ENCODE peak calls at places on chromosomes 13 and 19, in five cellular contexts. One of them, this sample, is unnamed.

GRCh38 chr13:100660761-100661160 is 13.8 kb downstream of the TMTC4 start:
- DNase-seq in uterus: no peak
- DNase-seq in CD4-positive, alpha-beta memory T cell: no peak
- DNase-seq in naive thymus-derived CD4-positive, alpha-beta T cell: no peak
- DNase-seq in RWPE2: no peak
- DNase-seq in this sample: no peak

GRCh38 chr13:50650936-50651638 is 192.4 kb downstream of the DLEU7 start:
- DNase-seq in uterus: no peak
- DNase-seq in CD4-positive, alpha-beta memory T cell: no peak
- DNase-seq in naive thymus-derived CD4-positive, alpha-beta T cell: no peak
- DNase-seq in RWPE2: no peak
- DNase-seq in this sample: peak

GRCh38 chr19:52669586-52669985 is 31.4 kb upstream of the ZNF83 start:
- DNase-seq in uterus: no peak
- DNase-seq in CD4-positive, alpha-beta memory T cell: no peak
- DNase-seq in naive thymus-derived CD4-positive, alpha-beta T cell: no peak
- DNase-seq in RWPE2: no peak
- DNase-seq in this sample: no peak

GRCh38 chr13:66829803-66830202 is 400.3 kb downstream of the PCDH9 start:
- DNase-seq in uterus: no peak
- DNase-seq in CD4-positive, alpha-beta memory T cell: no peak
- DNase-seq in naive thymus-derived CD4-positive, alpha-beta T cell: no peak
- DNase-seq in RWPE2: no peak
- DNase-seq in this sample: no peak

GRCh38 chr13:77565635-77566034 is 30.1 kb downstream of the SCEL start:
- DNase-seq in uterus: no peak
- DNase-seq in CD4-positive, alpha-beta memory T cell: peak
- DNase-seq in naive thymus-derived CD4-positive, alpha-beta T cell: no peak
- DNase-seq in RWPE2: no peak
- DNase-seq in this sample: peak

GRCh38 chr13:100825551-100825950 is 151.0 kb upstream of the TMTC4 start:
- DNase-seq in uterus: no peak
- DNase-seq in CD4-positive, alpha-beta memory T cell: no peak
- DNase-seq in naive thymus-derived CD4-positive, alpha-beta T cell: no peak
- DNase-seq in RWPE2: no peak
- DNase-seq in this sample: no peak

GRCh38 chr19:28184997-28185396 is 1028.0 kb downstream of the UQCRFS1 start:
- DNase-seq in uterus: no peak
- DNase-seq in CD4-positive, alpha-beta memory T cell: no peak
- DNase-seq in naive thymus-derived CD4-positive, alpha-beta T cell: no peak
- DNase-seq in RWPE2: no peak
- DNase-seq in this sample: no peak

GRCh38 chr19:3831601-3832000 is 37.2 kb downstream of the ZFR2 start:
- DNase-seq in uterus: no peak
- DNase-seq in CD4-positive, alpha-beta memory T cell: no peak
- DNase-seq in naive thymus-derived CD4-positive, alpha-beta T cell: no peak
- DNase-seq in RWPE2: no peak
- DNase-seq in this sample: no peak

GRCh38 chr13:81089758-81090157 is 748.8 kb upstream of the SPRY2 start:
- DNase-seq in uterus: no peak
- DNase-seq in CD4-positive, alpha-beta memory T cell: no peak
- DNase-seq in naive thymus-derived CD4-positive, alpha-beta T cell: no peak
- DNase-seq in RWPE2: no peak
- DNase-seq in this sample: no peak

GRCh38 chr19:7806234-7806633 is 23.8 kb upstream of the EVI5L start:
- DNase-seq in uterus: no peak
- DNase-seq in CD4-positive, alpha-beta memory T cell: no peak
- DNase-seq in naive thymus-derived CD4-positive, alpha-beta T cell: no peak
- DNase-seq in RWPE2: no peak
- DNase-seq in this sample: no peak

GRCh38 chr13:59493436-59493965 is 670.2 kb downstream of the DIAPH3 start:
- DNase-seq in uterus: no peak
- DNase-seq in CD4-positive, alpha-beta memory T cell: no peak
- DNase-seq in naive thymus-derived CD4-positive, alpha-beta T cell: no peak
- DNase-seq in RWPE2: no peak
- DNase-seq in this sample: peak

GRCh38 chr19:35268546-35269424 is at the start of gene USF2:
- DNase-seq in uterus: peak
- DNase-seq in CD4-positive, alpha-beta memory T cell: peak
- DNase-seq in naive thymus-derived CD4-positive, alpha-beta T cell: peak
- DNase-seq in RWPE2: peak
- DNase-seq in this sample: peak

GRCh38 chr19:15584095-15584494 is 30.9 kb upstream of the CYP4F8 start:
- DNase-seq in uterus: no peak
- DNase-seq in CD4-positive, alpha-beta memory T cell: no peak
- DNase-seq in naive thymus-derived CD4-positive, alpha-beta T cell: no peak
- DNase-seq in RWPE2: no peak
- DNase-seq in this sample: no peak

GRCh38 chr19:35738887-35739229 is 3.4 kb downstream of the IGFLR1 start:
- DNase-seq in uterus: no peak
- DNase-seq in CD4-positive, alpha-beta memory T cell: no peak
- DNase-seq in naive thymus-derived CD4-positive, alpha-beta T cell: no peak
- DNase-seq in RWPE2: no peak
- DNase-seq in this sample: no peak

GRCh38 chr13:26095338-26095737 is 43.5 kb upstream of the SHISA2 start:
- DNase-seq in uterus: no peak
- DNase-seq in CD4-positive, alpha-beta memory T cell: no peak
- DNase-seq in naive thymus-derived CD4-positive, alpha-beta T cell: no peak
- DNase-seq in RWPE2: no peak
- DNase-seq in this sample: no peak

GRCh38 chr19:10727599-10728250 is 9.8 kb downstream of the DNM2 start:
- DNase-seq in uterus: no peak
- DNase-seq in CD4-positive, alpha-beta memory T cell: no peak
- DNase-seq in naive thymus-derived CD4-positive, alpha-beta T cell: no peak
- DNase-seq in RWPE2: no peak
- DNase-seq in this sample: no peak

GRCh38 chr13:76927955-76928354 is 20.4 kb upstream of the ACOD1 start:
- DNase-seq in uterus: no peak
- DNase-seq in CD4-positive, alpha-beta memory T cell: no peak
- DNase-seq in naive thymus-derived CD4-positive, alpha-beta T cell: no peak
- DNase-seq in RWPE2: no peak
- DNase-seq in this sample: no peak

GRCh38 chr13:92512852-92513251 is 713.8 kb upstream of the GPC6 start:
- DNase-seq in uterus: no peak
- DNase-seq in CD4-positive, alpha-beta memory T cell: no peak
- DNase-seq in naive thymus-derived CD4-positive, alpha-beta T cell: no peak
- DNase-seq in RWPE2: no peak
- DNase-seq in this sample: no peak

GRCh38 chr19:33302974-33303790 is 848 bp upstream of the CEBPA start:
- DNase-seq in uterus: peak
- DNase-seq in CD4-positive, alpha-beta memory T cell: no peak
- DNase-seq in naive thymus-derived CD4-positive, alpha-beta T cell: no peak
- DNase-seq in RWPE2: peak
- DNase-seq in this sample: no peak
- H3K4me3 ChIP-seq in uterus: peak
- H3K4me3 ChIP-seq in CD4-positive, alpha-beta memory T cell: peak
- H3K4me3 ChIP-seq in naive thymus-derived CD4-positive, alpha-beta T cell: peak
- H3K4me3 ChIP-seq in RWPE2: peak
- H3K4me3 ChIP-seq in this sample: peak

DNA sequence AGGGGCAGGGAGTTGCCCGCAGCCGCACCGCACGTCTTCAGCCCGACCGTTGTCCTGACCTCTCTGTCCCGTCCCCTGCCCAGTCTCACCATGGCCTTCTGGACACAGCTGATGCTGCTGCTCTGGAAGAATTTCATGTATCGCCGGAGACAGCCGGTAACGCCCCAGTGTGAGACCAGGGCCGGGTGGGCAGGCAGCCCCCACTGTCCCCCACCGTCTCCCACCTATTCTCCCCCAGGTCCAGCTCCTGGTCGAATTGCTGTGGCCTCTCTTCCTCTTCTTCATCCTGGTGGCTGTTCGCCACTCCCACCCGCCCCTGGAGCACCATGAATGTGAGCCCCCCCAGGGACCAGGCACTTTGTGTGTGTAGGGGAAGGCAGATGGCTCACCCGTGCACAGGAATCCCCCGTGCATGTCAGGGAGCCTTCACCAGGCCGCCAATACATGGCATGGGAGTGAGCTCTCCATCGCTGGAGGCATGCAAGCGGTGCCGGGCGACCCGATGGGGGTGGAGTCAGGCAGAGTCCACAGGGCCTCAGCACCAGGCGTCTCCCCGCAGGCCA is 1.4 kb downstream of the ABCA7 start:
- DNase-seq in uterus: no peak
- DNase-seq in CD4-positive, alpha-beta memory T cell: no peak
- DNase-seq in naive thymus-derived CD4-positive, alpha-beta T cell: no peak
- DNase-seq in RWPE2: no peak
- DNase-seq in this sample: no peak
- H3K4me3 ChIP-seq in uterus: no peak
- H3K4me3 ChIP-seq in CD4-positive, alpha-beta memory T cell: no peak
- H3K4me3 ChIP-seq in naive thymus-derived CD4-positive, alpha-beta T cell: peak
- H3K4me3 ChIP-seq in RWPE2: no peak
- H3K4me3 ChIP-seq in this sample: peak

GRCh38 chr13:113862191-113862765 is 1.6 kb downstream of the GAS6 start:
- DNase-seq in uterus: no peak
- DNase-seq in CD4-positive, alpha-beta memory T cell: no peak
- DNase-seq in naive thymus-derived CD4-positive, alpha-beta T cell: no peak
- DNase-seq in RWPE2: peak
- DNase-seq in this sample: no peak

GRCh38 chr13:113860579-113861432 is 3.1 kb downstream of the GAS6 start:
- DNase-seq in uterus: peak
- DNase-seq in CD4-positive, alpha-beta memory T cell: no peak
- DNase-seq in naive thymus-derived CD4-positive, alpha-beta T cell: no peak
- DNase-seq in RWPE2: peak
- DNase-seq in this sample: no peak

GRCh38 chr13:113860051-113860471 is 3.8 kb downstream of the GAS6 start:
- DNase-seq in uterus: no peak
- DNase-seq in CD4-positive, alpha-beta memory T cell: no peak
- DNase-seq in naive thymus-derived CD4-positive, alpha-beta T cell: no peak
- DNase-seq in RWPE2: no peak
- DNase-seq in this sample: no peak

GRCh38 chr13:113862766-113863510 is 938 bp downstream of the GAS6 start:
- DNase-seq in uterus: no peak
- DNase-seq in CD4-positive, alpha-beta memory T cell: no peak
- DNase-seq in naive thymus-derived CD4-positive, alpha-beta T cell: no peak
- DNase-seq in RWPE2: peak
- DNase-seq in this sample: peak

DNA sequence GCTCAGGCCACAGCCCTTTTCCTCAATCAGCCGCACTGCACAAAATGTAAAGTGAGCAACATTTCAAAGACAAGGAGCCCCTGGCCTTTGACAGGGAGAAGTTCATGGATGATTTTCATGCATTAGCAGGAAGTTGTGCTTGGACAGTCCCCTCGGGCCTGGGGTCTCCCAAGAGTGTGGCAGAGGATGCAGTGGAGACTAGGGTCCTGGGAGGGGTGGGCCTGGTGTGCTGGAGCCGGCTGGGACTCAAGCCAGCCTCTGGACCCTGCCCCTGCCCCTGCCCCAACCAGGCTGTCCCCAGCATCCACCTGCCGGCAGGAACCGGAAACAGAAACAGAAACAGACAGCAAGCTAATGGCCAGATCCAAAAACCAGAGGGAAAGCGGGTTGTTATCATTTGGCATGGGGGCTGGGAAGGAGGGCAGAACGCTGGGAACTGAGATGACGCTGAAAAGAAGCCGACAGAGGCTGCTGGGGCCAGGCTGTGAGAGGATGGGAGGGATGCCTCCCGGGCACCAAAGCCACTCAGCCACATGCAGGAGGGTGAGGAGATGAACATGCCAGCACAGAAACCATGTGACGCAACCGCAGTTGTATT is 2.3 kb downstream of the GAS6 start:
- DNase-seq in uterus: no peak
- DNase-seq in CD4-positive, alpha-beta memory T cell: no peak
- DNase-seq in naive thymus-derived CD4-positive, alpha-beta T cell: no peak
- DNase-seq in RWPE2: peak
- DNase-seq in this sample: no peak
- H3K4me3 ChIP-seq in uterus: no peak
- H3K4me3 ChIP-seq in CD4-positive, alpha-beta memory T cell: no peak
- H3K4me3 ChIP-seq in naive thymus-derived CD4-positive, alpha-beta T cell: no peak
- H3K4me3 ChIP-seq in RWPE2: no peak
- H3K4me3 ChIP-seq in this sample: no peak

GRCh38 chr19:55491546-55492360 is 3.5 kb downstream of the SSC5D start:
- DNase-seq in uterus: peak
- DNase-seq in CD4-positive, alpha-beta memory T cell: no peak
- DNase-seq in naive thymus-derived CD4-positive, alpha-beta T cell: no peak
- DNase-seq in RWPE2: no peak
- DNase-seq in this sample: no peak

GRCh38 chr19:55493052-55493649 is 4.9 kb downstream of the SSC5D start:
- DNase-seq in uterus: peak
- DNase-seq in CD4-positive, alpha-beta memory T cell: no peak
- DNase-seq in naive thymus-derived CD4-positive, alpha-beta T cell: no peak
- DNase-seq in RWPE2: no peak
- DNase-seq in this sample: no peak

GRCh38 chr19:55492362-55492944 is 4.2 kb downstream of the SSC5D start:
- DNase-seq in uterus: peak
- DNase-seq in CD4-positive, alpha-beta memory T cell: no peak
- DNase-seq in naive thymus-derived CD4-positive, alpha-beta T cell: no peak
- DNase-seq in RWPE2: no peak
- DNase-seq in this sample: no peak

GRCh38 chr19:55494172-55494761 is 6.0 kb downstream of the SSC5D start:
- DNase-seq in uterus: peak
- DNase-seq in CD4-positive, alpha-beta memory T cell: no peak
- DNase-seq in naive thymus-derived CD4-positive, alpha-beta T cell: no peak
- DNase-seq in RWPE2: no peak
- DNase-seq in this sample: no peak

DNA sequence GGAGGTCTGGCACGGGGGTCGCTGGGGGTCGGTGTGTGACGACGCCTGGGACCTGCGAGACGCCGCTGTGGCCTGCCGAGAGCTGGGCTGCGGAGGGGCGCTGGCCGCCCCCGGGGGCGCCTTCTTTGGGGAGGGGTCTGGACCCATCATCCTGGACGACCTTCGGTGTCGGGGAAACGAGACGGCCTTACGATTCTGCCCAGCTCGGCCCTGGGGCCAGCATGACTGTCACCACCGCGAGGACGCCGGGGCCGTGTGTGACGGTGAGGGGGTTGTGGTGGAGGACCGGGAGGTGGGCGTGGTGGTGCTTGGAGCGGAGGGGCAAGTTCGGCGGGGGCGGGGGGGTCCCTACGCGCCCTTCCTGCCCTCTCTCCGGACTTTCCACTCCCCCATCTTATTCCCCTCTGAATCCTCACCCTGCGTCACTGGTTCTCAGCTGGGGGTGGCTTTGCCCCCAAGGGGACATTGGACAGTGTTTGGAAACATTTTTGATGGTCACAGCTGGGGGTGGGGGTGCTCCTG is 5.5 kb downstream of the SSC5D start:
- DNase-seq in uterus: peak
- DNase-seq in CD4-positive, alpha-beta memory T cell: no peak
- DNase-seq in naive thymus-derived CD4-positive, alpha-beta T cell: no peak
- DNase-seq in RWPE2: peak
- DNase-seq in this sample: no peak
- H3K4me3 ChIP-seq in uterus: peak
- H3K4me3 ChIP-seq in CD4-positive, alpha-beta memory T cell: no peak
- H3K4me3 ChIP-seq in naive thymus-derived CD4-positive, alpha-beta T cell: no peak
- H3K4me3 ChIP-seq in RWPE2: no peak
- H3K4me3 ChIP-seq in this sample: no peak

DNA sequence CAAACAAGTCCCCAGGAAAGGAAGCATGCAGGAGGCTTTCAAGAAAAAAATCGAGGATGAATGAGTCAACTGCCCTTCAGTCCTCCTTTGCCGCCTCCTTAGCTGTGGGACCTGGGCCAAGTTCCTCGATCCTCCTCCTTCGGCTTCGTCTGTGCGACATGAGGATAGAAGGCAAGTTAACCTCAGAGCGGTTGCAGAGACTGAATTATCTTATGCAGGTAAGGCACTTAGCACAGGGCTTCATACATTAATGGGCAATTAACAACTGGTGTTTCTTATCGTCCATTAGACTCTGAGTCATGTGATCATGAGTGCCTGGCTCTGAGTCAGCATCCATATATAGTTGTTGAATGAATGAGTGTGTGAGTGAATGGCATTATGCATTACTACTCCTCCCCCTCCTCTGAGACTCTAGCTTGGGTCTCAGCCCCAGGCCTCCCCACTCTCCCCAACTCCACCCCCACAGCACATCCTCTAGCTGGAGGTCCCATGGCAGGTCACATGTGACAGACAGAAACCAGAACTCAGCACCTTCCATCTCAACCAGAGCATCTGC is 1.6 kb upstream of the TTC9B start:
- DNase-seq in uterus: peak
- DNase-seq in CD4-positive, alpha-beta memory T cell: no peak
- DNase-seq in naive thymus-derived CD4-positive, alpha-beta T cell: no peak
- DNase-seq in RWPE2: no peak
- DNase-seq in this sample: no peak
- H3K4me3 ChIP-seq in uterus: no peak
- H3K4me3 ChIP-seq in CD4-positive, alpha-beta memory T cell: no peak
- H3K4me3 ChIP-seq in naive thymus-derived CD4-positive, alpha-beta T cell: no peak
- H3K4me3 ChIP-seq in RWPE2: no peak
- H3K4me3 ChIP-seq in this sample: no peak

This sample was measured in GM12865.